ENCODE peak calls at places on chromosome 5, in nine cellular contexts. X, A, L, J, K, H, O, M and G are unnamed samples.

GRCh38 chr5:179276838-179277395 is 68.3 kb downstream of the ADAMTS2 start:
- DNase-seq in O (no peak), L (no peak), M (no peak), A (no peak), J (no peak), X (no peak), K (peak; percentile 24), H (no peak), G (no peak)

GRCh38 chr5:181189962-181190710 is 14.9 kb downstream of the TRIM7 start:
- DNase-seq in O (peak; percentile 54), X (no peak), H (no peak), L (no peak), M (peak; percentile 22), J (no peak), A (no peak), K (peak; percentile 40), G (no peak)

GRCh38 chr5:141560725-141561483 is 57.9 kb downstream of the DIAPH1 start:
- DNase-seq in M (peak; percentile 51), L (peak; percentile 95), K (peak; percentile 98), O (no peak), H (peak; percentile 97), J (peak; percentile 97), A (peak; percentile 90), X (no peak), G (peak; percentile 88)

GRCh38 chr5:169668732-169669131 is 31.7 kb downstream of the DOCK2 start:
- DNase-seq in K (peak; percentile 29), A (no peak), H (peak; percentile 48), L (no peak), M (no peak), X (no peak), J (no peak), O (no peak), G (no peak)

GRCh38 chr5:78008356-78008967 is 232.3 kb upstream of the TBCA start:
- DNase-seq in K (peak; percentile 69), A (no peak), J (no peak), H (peak; percentile 32), O (no peak), L (peak; percentile 84), M (no peak), X (no peak), G (no peak)

GRCh38 chr5:125316913-125317545 is 570.6 kb upstream of the ZNF608 start:
- DNase-seq in A (no peak), X (no peak), H (no peak), L (no peak), K (no peak), M (no peak), O (no peak), J (no peak), G (no peak)

GRCh38 chr5:98524796-98525195 is 248.7 kb upstream of the RGMB start:
- DNase-seq in X (no peak), M (no peak), H (no peak), K (no peak), A (no peak), O (no peak), L (no peak), J (no peak), G (no peak)

GRCh38 chr5:66440202-66440680 is 156.0 kb upstream of the MAST4 start:
- DNase-seq in K (no peak), A (no peak), M (no peak), L (peak; percentile 81), O (peak; percentile 24), X (peak; percentile 19), H (peak; percentile 93), J (no peak), G (no peak)

GRCh38 chr5:77943851-77944250 is 167.7 kb upstream of the TBCA start:
- DNase-seq in J (no peak), K (no peak), A (no peak), M (no peak), X (no peak), L (no peak), H (no peak), O (no peak), G (no peak)